ENCODE peak calls at places on chromosomes 3 and 15, in seven cellular contexts. Z is sigmoid colon, U is A549, I is transverse colon, W is suprapubic skin, H is HepG2, F is ovary. X is an unnamed sample.

GRCh38 chr3:172591876-172592771 is 68.9 kb upstream of the TNFSF10 start:
- DNase-seq in Z (no peak), U (no peak), I (peak; percentile 43), W (no peak), H (no peak), F (no peak), X (no peak)

GRCh38 chr15:62591842-62592838 is 427.1 kb upstream of the C2CD4B start:
- DNase-seq in Z (no peak), U (peak; percentile 54), I (no peak), W (no peak), H (peak; percentile 13), F (no peak), X (no peak)

GRCh38 chr3:150223568-150223967 is 184.5 kb upstream of the TSC22D2 start:
- DNase-seq in Z (no peak), U (no peak), I (no peak), W (no peak), H (no peak), F (no peak), X (no peak)

GRCh38 chr15:59680346-59680745 is 8.8 kb downstream of the BNIP2 start:
- DNase-seq in Z (no peak), U (no peak), I (no peak), W (no peak), H (no peak), F (no peak), X (no peak)

GRCh38 chr3:123105201-123106189 is 38.7 kb downstream of the PDIA5 start:
- DNase-seq in Z (no peak), U (no peak), I (no peak), W (no peak), H (no peak), F (no peak), X (no peak)

GRCh38 chr3:168249539-168250414 is 154.1 kb upstream of the GOLIM4 start:
- DNase-seq in Z (peak; percentile 76), U (peak; percentile 80), I (peak; percentile 64), W (peak; percentile 68), H (peak; percentile 54), F (peak; percentile 28), X (no peak)

GRCh38 chr3:125120370-125121122 is 64.7 kb upstream of the HEG1 start:
- DNase-seq in Z (no peak), U (no peak), I (no peak), W (no peak), H (no peak), F (no peak), X (no peak)

GRCh38 chr15:66001042-66001441 is 131.8 kb downstream of the RAB11A start:
- DNase-seq in Z (no peak), U (no peak), I (no peak), W (no peak), H (no peak), F (no peak), X (no peak)

GRCh38 chr3:83034806-83035703 is 1273.6 kb upstream of the GBE1 start:
- DNase-seq in Z (no peak), U (no peak), I (no peak), W (no peak), H (no peak), F (no peak), X (no peak)

GRCh38 chr3:117814975-117815374 is 1105.4 kb downstream of the TUSC7 start:
- DNase-seq in Z (no peak), U (no peak), I (no peak), W (no peak), H (no peak), F (no peak), X (no peak)

GRCh38 chr3:138389841-138390581 is 41.6 kb downstream of the MRAS start:
- DNase-seq in Z (no peak), U (peak; percentile 74), I (no peak), W (no peak), H (peak; percentile 71), F (peak; percentile 70), X (no peak)

GRCh38 chr3:99842826-99843589 is 25.3 kb downstream of the CMSS1 start:
- DNase-seq in Z (no peak), U (peak; percentile 53), I (no peak), W (no peak), H (peak; percentile 38), F (no peak), X (no peak)

GRCh38 chr3:38643592-38643991 is 5.9 kb downstream of the SCN5A start:
- DNase-seq in Z (peak; percentile 44), U (no peak), I (no peak), W (peak; percentile 21), H (no peak), F (no peak), X (no peak)

GRCh38 chr15:58611731-58612676 is 137.5 kb downstream of the ADAM10 start:
- DNase-seq in Z (no peak), U (no peak), I (peak; percentile 48), W (no peak), H (no peak), F (no peak), X (no peak)

GRCh38 chr15:49901867-49902775 is 216.9 kb downstream of the ATP8B4 start:
- DNase-seq in Z (no peak), U (peak; percentile 49), I (no peak), W (no peak), H (no peak), F (no peak), X (no peak)

GRCh38 chr3:195080125-195080524 is 190.8 kb downstream of the XXYLT1 start:
- DNase-seq in Z (no peak), U (no peak), I (no peak), W (no peak), H (no peak), F (no peak), X (no peak)

GRCh38 chr15:58704155-58704825 is 45.2 kb downstream of the ADAM10 start:
- DNase-seq in Z (no peak), U (no peak), I (no peak), W (no peak), H (no peak), F (no peak), X (no peak)

GRCh38 chr3:114499986-114500385 is 206.2 kb downstream of the TIGIT start:
- DNase-seq in Z (no peak), U (no peak), I (no peak), W (no peak), H (no peak), F (no peak), X (no peak)

GRCh38 chr15:92112711-92113110 is 259.2 kb downstream of the SLCO3A1 start:
- DNase-seq in Z (no peak), U (no peak), I (no peak), W (no peak), H (no peak), F (no peak), X (no peak)

GRCh38 chr3:124552224-124552623 is 178.0 kb upstream of the UMPS start:
- DNase-seq in Z (no peak), U (peak; percentile 64), I (peak; percentile 51), W (no peak), H (peak; percentile 94), F (no peak), X (no peak)

GRCh38 chr15:70488002-70488605 is 275.3 kb downstream of the UACA start:
- DNase-seq in Z (peak; percentile 82), U (peak; percentile 80), I (peak; percentile 78), W (peak; percentile 80), H (peak; percentile 29), F (peak; percentile 75), X (no peak)

GRCh38 chr3:129481783-129482332 is 41.8 kb downstream of the IFT122 start:
- DNase-seq in Z (peak; percentile 82), U (no peak), I (no peak), W (peak; percentile 88), H (no peak), F (peak; percentile 53), X (no peak)

GRCh38 chr3:65619391-65620298 is 419.1 kb downstream of the MAGI1 start:
- DNase-seq in Z (no peak), U (no peak), I (no peak), W (no peak), H (no peak), F (no peak), X (no peak)

GRCh38 chr3:464255-464654 is 267.7 kb downstream of the CHL1 start:
- DNase-seq in Z (no peak), U (no peak), I (no peak), W (no peak), H (no peak), F (no peak), X (no peak)

GRCh38 chr15:84981711-84982300 is at the start of gene PDE8A:
- DNase-seq in Z (peak; percentile 76), U (peak; percentile 30), I (peak; percentile 63), W (peak; percentile 71), H (no peak), F (no peak), X (no peak)

GRCh38 chr3:100402150-100402706 is 889 bp downstream of the LNP1 start:
- DNase-seq in Z (no peak), U (peak; percentile 9), I (no peak), W (no peak), H (no peak), F (no peak), X (no peak)

GRCh38 chr15:89912145-89912673 is 543 bp downstream of the ARPIN start:
- DNase-seq in Z (peak; percentile 77), U (peak; percentile 44), I (peak; percentile 74), W (peak; percentile 72), H (no peak), F (peak; percentile 48), X (no peak)

GRCh38 chr3:133926736-133927542 is 31.3 kb upstream of the RAB6B start:
- DNase-seq in Z (no peak), U (no peak), I (no peak), W (no peak), H (no peak), F (no peak), X (peak; percentile 89)
- TF ChIP-seq CTCF in Z (no peak), U (no peak), I (no peak), W (no peak), H (peak; percentile 23), F (no peak), X (no peak)

DNA sequence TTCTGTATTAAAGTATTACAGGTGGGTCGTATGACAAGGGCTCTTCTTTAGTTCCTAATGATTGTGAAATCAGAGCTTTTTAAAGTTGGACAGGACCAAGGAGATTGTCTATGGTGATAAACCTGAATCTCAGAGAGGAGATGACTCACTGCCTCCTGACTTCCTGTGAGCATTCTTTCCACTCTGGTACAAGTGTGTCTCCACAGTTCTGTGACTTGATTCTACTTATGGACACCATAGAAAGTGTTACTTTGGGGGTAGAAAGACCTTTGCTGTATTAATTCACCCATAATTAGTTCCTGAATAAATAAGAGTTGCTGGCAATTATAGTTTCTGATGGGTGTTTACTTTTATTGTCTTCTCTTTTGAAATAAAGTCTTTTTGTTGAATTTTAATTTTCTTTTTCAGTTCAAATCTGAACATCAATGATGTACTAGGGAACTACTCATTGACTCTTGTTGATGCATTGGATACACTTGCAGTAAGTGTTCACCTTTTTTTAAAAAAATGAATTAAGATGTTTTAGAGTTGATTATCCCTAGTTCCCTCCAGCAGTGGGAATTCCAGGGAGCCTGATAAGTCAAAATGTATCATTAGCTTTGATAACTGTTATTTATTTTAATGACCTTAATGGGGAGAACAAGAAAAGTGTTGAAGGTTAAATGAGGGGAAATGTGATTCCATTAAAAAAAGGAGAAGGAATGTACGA is 7.4 kb downstream of the EDEM1 start:
- DNase-seq in Z (peak; percentile 72), U (peak; percentile 71), I (no peak), W (no peak), H (peak; percentile 67), F (no peak), X (no peak)
- TF ChIP-seq EP300 in Z (peak; percentile 49), U (no peak), I (no peak), W (no peak), H (no peak), F (no peak), X (no peak)

GRCh38 chr15:82999905-83000671 is 11.4 kb downstream of the C15orf40 start:
- DNase-seq in Z (no peak), U (peak; percentile 69), I (no peak), W (no peak), H (peak; percentile 28), F (no peak), X (no peak)
- TF ChIP-seq CTCF in Z (no peak), U (peak; percentile 88), I (peak; percentile 26), W (no peak), H (peak; percentile 61), F (peak; percentile 38), X (peak; percentile 38)

GRCh38 chr3:161443921-161444457 is 52.6 kb upstream of the OTOL1 start:
- DNase-seq in Z (no peak), U (no peak), I (no peak), W (no peak), H (peak; percentile 70), F (no peak), X (no peak)
- TF ChIP-seq EP300 in Z (no peak), U (no peak), I (no peak), W (no peak), H (no peak), F (no peak), X (no peak)